ENCODE peak calls at places on chromosomes 2 and 18, in six cellular contexts. One of them, this sample, is unnamed.

GRCh38 chr2:32932825-32933755 is 13.7 kb upstream of the LTBP1 start:
- DNase-seq in glutamatergic neuron: no peak
- DNase-seq in transverse colon: no peak
- DNase-seq in body of pancreas: no peak
- DNase-seq in fibroblast of the aortic adventitia: no peak
- DNase-seq in fibroblast of lung: no peak
- DNase-seq in this sample: no peak

GRCh38 chr2:223613017-223613950 is 11.1 kb upstream of the SCG2 start:
- DNase-seq in glutamatergic neuron: peak
- DNase-seq in transverse colon: peak
- DNase-seq in body of pancreas: peak
- DNase-seq in fibroblast of the aortic adventitia: peak
- DNase-seq in fibroblast of lung: peak
- DNase-seq in this sample: peak

GRCh38 chr2:122643725-122644329 is 888.4 kb downstream of the TSN start:
- DNase-seq in glutamatergic neuron: no peak
- DNase-seq in transverse colon: no peak
- DNase-seq in body of pancreas: peak
- DNase-seq in fibroblast of the aortic adventitia: peak
- DNase-seq in fibroblast of lung: peak
- DNase-seq in this sample: no peak

GRCh38 chr18:12021077-12021476 is 39.8 kb downstream of the IMPA2 start:
- DNase-seq in glutamatergic neuron: no peak
- DNase-seq in transverse colon: no peak
- DNase-seq in body of pancreas: no peak
- DNase-seq in fibroblast of the aortic adventitia: no peak
- DNase-seq in fibroblast of lung: no peak
- DNase-seq in this sample: no peak

GRCh38 chr2:232955856-232956255 is 57.2 kb downstream of the NGEF start:
- DNase-seq in glutamatergic neuron: no peak
- DNase-seq in transverse colon: no peak
- DNase-seq in body of pancreas: no peak
- DNase-seq in fibroblast of the aortic adventitia: no peak
- DNase-seq in fibroblast of lung: no peak
- DNase-seq in this sample: no peak

GRCh38 chr2:207828361-207829057 is 58.8 kb upstream of the FZD5 start:
- DNase-seq in glutamatergic neuron: no peak
- DNase-seq in transverse colon: no peak
- DNase-seq in body of pancreas: peak
- DNase-seq in fibroblast of the aortic adventitia: no peak
- DNase-seq in fibroblast of lung: peak
- DNase-seq in this sample: no peak

GRCh38 chr2:205060269-205060668 is 515.0 kb downstream of the PARD3B start:
- DNase-seq in glutamatergic neuron: no peak
- DNase-seq in transverse colon: no peak
- DNase-seq in body of pancreas: no peak
- DNase-seq in fibroblast of the aortic adventitia: peak
- DNase-seq in fibroblast of lung: peak
- DNase-seq in this sample: no peak

GRCh38 chr2:211247751-211248150 is 691.4 kb downstream of the CPS1 start:
- DNase-seq in glutamatergic neuron: no peak
- DNase-seq in transverse colon: no peak
- DNase-seq in body of pancreas: no peak
- DNase-seq in fibroblast of the aortic adventitia: no peak
- DNase-seq in fibroblast of lung: no peak
- DNase-seq in this sample: no peak

GRCh38 chr2:179932786-179933185 is 71.4 kb upstream of the ZNF385B start:
- DNase-seq in glutamatergic neuron: no peak
- DNase-seq in transverse colon: no peak
- DNase-seq in body of pancreas: peak
- DNase-seq in fibroblast of the aortic adventitia: peak
- DNase-seq in fibroblast of lung: peak
- DNase-seq in this sample: no peak

GRCh38 chr2:236862961-236863728 is 222.5 kb upstream of the COPS8 start:
- DNase-seq in glutamatergic neuron: no peak
- DNase-seq in transverse colon: no peak
- DNase-seq in body of pancreas: peak
- DNase-seq in fibroblast of the aortic adventitia: peak
- DNase-seq in fibroblast of lung: peak
- DNase-seq in this sample: no peak

GRCh38 chr2:133829686-133830085 is 261.4 kb upstream of the NCKAP5 start:
- DNase-seq in glutamatergic neuron: no peak
- DNase-seq in transverse colon: no peak
- DNase-seq in body of pancreas: no peak
- DNase-seq in fibroblast of the aortic adventitia: no peak
- DNase-seq in fibroblast of lung: peak
- DNase-seq in this sample: no peak

GRCh38 chr2:94923196-94923595 is 52.0 kb downstream of the TEKT4 start:
- DNase-seq in glutamatergic neuron: no peak
- DNase-seq in transverse colon: no peak
- DNase-seq in body of pancreas: no peak
- DNase-seq in fibroblast of the aortic adventitia: no peak
- DNase-seq in fibroblast of lung: peak
- DNase-seq in this sample: no peak

GRCh38 chr2:192194866-192195547 is at the start of gene TMEFF2:
- DNase-seq in glutamatergic neuron: peak
- DNase-seq in transverse colon: peak
- DNase-seq in body of pancreas: peak
- DNase-seq in fibroblast of the aortic adventitia: peak
- DNase-seq in fibroblast of lung: peak
- DNase-seq in this sample: peak

DNA sequence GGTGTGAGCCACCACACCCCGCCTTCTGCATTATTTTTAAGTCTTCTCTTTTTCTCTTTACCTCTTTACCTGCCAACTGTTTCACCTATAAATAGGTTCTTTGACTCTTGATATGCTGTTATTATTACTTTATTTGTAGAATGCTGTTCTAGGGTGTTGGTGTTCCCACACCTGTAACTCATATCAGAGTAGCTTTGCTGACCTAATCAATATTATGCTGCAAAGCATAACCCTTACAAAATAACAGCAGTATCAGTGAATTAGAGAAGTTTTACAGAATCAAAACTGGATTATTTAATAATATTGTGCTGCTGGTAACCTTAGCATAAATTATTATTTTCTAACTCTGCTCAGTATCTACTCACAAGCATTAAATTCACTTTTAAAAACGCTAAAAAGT is 161.5 kb downstream of the FIGN start:
- DNase-seq in glutamatergic neuron: no peak
- DNase-seq in transverse colon: no peak
- DNase-seq in body of pancreas: no peak
- DNase-seq in fibroblast of the aortic adventitia: no peak
- DNase-seq in fibroblast of lung: no peak
- DNase-seq in this sample: no peak
- TF ChIP-seq CTCF in glutamatergic neuron: no peak
- TF ChIP-seq CTCF in transverse colon: no peak
- TF ChIP-seq CTCF in body of pancreas: no peak
- TF ChIP-seq CTCF in fibroblast of the aortic adventitia: no peak
- TF ChIP-seq CTCF in fibroblast of lung: no peak
- TF ChIP-seq CTCF in this sample: no peak

GRCh38 chr18:45738660-45739059 is 14.7 kb downstream of the SLC14A1 start:
- DNase-seq in glutamatergic neuron: no peak
- DNase-seq in transverse colon: no peak
- DNase-seq in body of pancreas: no peak
- DNase-seq in fibroblast of the aortic adventitia: no peak
- DNase-seq in fibroblast of lung: no peak
- DNase-seq in this sample: no peak
- TF ChIP-seq CTCF in glutamatergic neuron: no peak
- TF ChIP-seq CTCF in transverse colon: no peak
- TF ChIP-seq CTCF in body of pancreas: no peak
- TF ChIP-seq CTCF in fibroblast of the aortic adventitia: peak
- TF ChIP-seq CTCF in fibroblast of lung: no peak
- TF ChIP-seq CTCF in this sample: no peak

GRCh38 chr2:203394519-203395227 is 66.5 kb downstream of the ABI2 start:
- DNase-seq in glutamatergic neuron: no peak
- DNase-seq in transverse colon: no peak
- DNase-seq in body of pancreas: no peak
- DNase-seq in fibroblast of the aortic adventitia: peak
- DNase-seq in fibroblast of lung: no peak
- DNase-seq in this sample: no peak
- TF ChIP-seq CTCF in glutamatergic neuron: peak
- TF ChIP-seq CTCF in transverse colon: no peak
- TF ChIP-seq CTCF in body of pancreas: no peak
- TF ChIP-seq CTCF in fibroblast of the aortic adventitia: no peak
- TF ChIP-seq CTCF in fibroblast of lung: no peak
- TF ChIP-seq CTCF in this sample: no peak

DNA sequence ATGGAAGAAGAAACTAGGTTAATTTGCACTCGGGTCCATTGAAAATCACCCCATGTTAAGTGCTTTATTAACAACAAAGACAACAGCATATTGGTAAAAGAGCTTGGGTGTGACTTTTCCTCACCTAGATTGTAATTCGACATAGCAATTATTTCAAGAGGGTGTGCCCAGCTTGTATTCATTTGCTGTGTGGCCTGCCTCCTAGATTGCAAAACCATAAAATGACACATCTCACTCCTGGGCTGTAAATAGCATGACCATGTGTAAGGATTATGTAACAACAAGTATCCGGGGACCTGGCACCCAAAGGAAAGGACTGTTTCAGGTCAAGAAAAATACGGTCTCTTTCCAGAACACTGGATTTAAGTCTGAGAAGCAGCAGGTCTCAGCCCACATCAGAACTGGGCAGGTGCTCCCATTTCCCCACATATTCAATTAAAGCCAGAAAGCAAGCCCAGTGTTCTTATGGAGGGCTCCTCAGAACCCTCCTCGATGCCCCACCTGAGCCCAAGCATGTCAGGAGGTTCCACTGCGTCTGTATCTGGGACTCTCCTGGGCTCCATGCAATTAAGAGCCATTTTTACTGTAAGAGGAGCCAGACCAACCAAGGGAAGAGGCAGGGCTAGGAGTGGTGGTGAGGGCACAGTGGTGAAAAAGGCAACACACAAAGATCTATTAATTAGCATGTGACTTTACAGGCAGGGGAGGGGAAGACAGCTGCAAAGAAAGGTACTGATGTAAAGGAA is 39.2 kb downstream of the MREG start:
- DNase-seq in glutamatergic neuron: no peak
- DNase-seq in transverse colon: peak
- DNase-seq in body of pancreas: peak
- DNase-seq in fibroblast of the aortic adventitia: no peak
- DNase-seq in fibroblast of lung: no peak
- DNase-seq in this sample: no peak
- TF ChIP-seq CTCF in glutamatergic neuron: no peak
- TF ChIP-seq CTCF in transverse colon: no peak
- TF ChIP-seq CTCF in body of pancreas: no peak
- TF ChIP-seq CTCF in fibroblast of the aortic adventitia: no peak
- TF ChIP-seq CTCF in fibroblast of lung: no peak
- TF ChIP-seq CTCF in this sample: no peak

GRCh38 chr2:164061129-164061746 is 325.4 kb upstream of the FIGN start:
- DNase-seq in glutamatergic neuron: peak
- DNase-seq in transverse colon: no peak
- DNase-seq in body of pancreas: peak
- DNase-seq in fibroblast of the aortic adventitia: peak
- DNase-seq in fibroblast of lung: peak
- DNase-seq in this sample: peak
- TF ChIP-seq CTCF in glutamatergic neuron: peak
- TF ChIP-seq CTCF in transverse colon: peak
- TF ChIP-seq CTCF in body of pancreas: peak
- TF ChIP-seq CTCF in fibroblast of the aortic adventitia: peak
- TF ChIP-seq CTCF in fibroblast of lung: peak
- TF ChIP-seq CTCF in this sample: peak

This sample was measured in nephron progenitor cell.